ENCODE peak calls at places on chromosome 16, in seven cellular contexts. I is GM12878, W is stomach, L is choroid plexus epithelial cell, P is heart left ventricle, U is MM.1S, J is cardiac muscle cell. A is an unnamed sample.

GRCh38 chr16:70442344-70442743 is 3.4 kb upstream of the ST3GAL2 start:
- DNase-seq in I (no peak), W (no peak), L (no peak), P (no peak), U (no peak), J (no peak), A (no peak)

GRCh38 chr16:81636298-81636960 is 142.7 kb upstream of the PLCG2 start:
- DNase-seq in I (no peak), W (no peak), L (peak), P (no peak), U (no peak), J (no peak), A (no peak)

GRCh38 chr16:64773638-64774037 is 348.2 kb downstream of the CDH11 start:
- DNase-seq in I (no peak), W (no peak), L (no peak), P (no peak), U (no peak), J (no peak), A (no peak)

GRCh38 chr16:53090591-53091507 is 36.1 kb downstream of the CHD9 start:
- DNase-seq in I (peak), W (peak), L (peak), P (peak), U (peak), J (peak), A (peak)

GRCh38 chr16:68287276-68288251 is 23.2 kb downstream of the SLC7A6OS start:
- DNase-seq in I (no peak), W (no peak), L (peak), P (peak), U (no peak), J (peak), A (peak)

GRCh38 chr16:82160226-82160625 is 9.8 kb downstream of the MPHOSPH6 start:
- DNase-seq in I (no peak), W (no peak), L (no peak), P (no peak), U (no peak), J (no peak), A (peak)

GRCh38 chr16:22348296-22348695 is 26.1 kb downstream of the CDR2 start:
- DNase-seq in I (no peak), W (no peak), L (no peak), P (no peak), U (no peak), J (no peak), A (no peak)

GRCh38 chr16:56355786-56356275 is 69.5 kb downstream of the AMFR start:
- DNase-seq in I (no peak), W (peak), L (peak), P (no peak), U (no peak), J (peak), A (no peak)

GRCh38 chr16:86865866-86866675 is 287.7 kb downstream of the FOXL1 start:
- DNase-seq in I (no peak), W (no peak), L (no peak), P (peak), U (no peak), J (no peak), A (peak)

GRCh38 chr16:35208001-35208935 is 1748.9 kb downstream of the TP53TG3F start:
- DNase-seq in I (no peak), W (no peak), L (no peak), P (no peak), U (no peak), J (no peak), A (no peak)

GRCh38 chr16:83727018-83727417 is 80.8 kb upstream of the HSBP1 start:
- DNase-seq in I (no peak), W (no peak), L (peak), P (no peak), U (no peak), J (peak), A (peak)

GRCh38 chr16:28062261-28063046 is 1.1 kb downstream of the GSG1L start:
- DNase-seq in I (no peak), W (no peak), L (no peak), P (no peak), U (no peak), J (no peak), A (no peak)

GRCh38 chr16:70508752-70509151 is 14.6 kb downstream of the COG4 start:
- DNase-seq in I (no peak), W (no peak), L (peak), P (no peak), U (peak), J (peak), A (peak)

GRCh38 chr16:86516618-86517003 is 6.3 kb downstream of the FOXF1 start:
- DNase-seq in I (no peak), W (no peak), L (peak), P (no peak), U (no peak), J (peak), A (peak)

GRCh38 chr16:29231231-29231630 is 175.3 kb downstream of the NPIPB11 start:
- DNase-seq in I (no peak), W (no peak), L (peak), P (no peak), U (no peak), J (peak), A (no peak)

GRCh38 chr16:77273-77806 is 685 bp upstream of the MPG start:
- DNase-seq in I (no peak), W (peak), L (peak), P (peak), U (peak), J (peak), A (peak)

GRCh38 chr16:28192811-28193529 is 18.8 kb downstream of the XPO6 start:
- DNase-seq in I (no peak), W (peak), L (no peak), P (no peak), U (no peak), J (no peak), A (no peak)

GRCh38 chr16:15993946-15994665 is 44.7 kb downstream of the ABCC1 start:
- DNase-seq in I (no peak), W (no peak), L (peak), P (peak), U (no peak), J (peak), A (no peak)

GRCh38 chr16:84535408-84535807 is 30.9 kb upstream of the MEAK7 start:
- DNase-seq in I (no peak), W (no peak), L (no peak), P (no peak), U (no peak), J (no peak), A (no peak)

GRCh38 chr16:77531741-77532140 is 96.9 kb upstream of the ADAMTS18 start:
- DNase-seq in I (no peak), W (no peak), L (peak), P (no peak), U (no peak), J (peak), A (peak)

GRCh38 chr16:85227924-85228462 is 115.7 kb upstream of the CIBAR2 start:
- DNase-seq in I (no peak), W (no peak), L (peak), P (no peak), U (no peak), J (peak), A (peak)

GRCh38 chr16:56628486-56629035 is 3.0 kb downstream of the MT1E start:
- DNase-seq in I (no peak), W (no peak), L (peak), P (no peak), U (no peak), J (no peak), A (no peak)

GRCh38 chr16:57960310-57960709 is 10.6 kb downstream of the CNGB1 start:
- DNase-seq in I (no peak), W (no peak), L (no peak), P (no peak), U (no peak), J (no peak), A (no peak)

GRCh38 chr16:4947722-4948503 is 10.2 kb upstream of the SEC14L5 start:
- DNase-seq in I (no peak), W (no peak), L (peak), P (no peak), U (no peak), J (peak), A (peak)

GRCh38 chr16:49675417-49675816 is 180.5 kb downstream of the ZNF423 start:
- DNase-seq in I (no peak), W (no peak), L (no peak), P (no peak), U (no peak), J (no peak), A (no peak)

GRCh38 chr16:72172105-72173034 is at the start of gene PMFBP1:
- DNase-seq in I (peak), W (no peak), L (peak), P (peak), U (peak), J (peak), A (peak)

GRCh38 chr16:10938321-10938720 is 3.9 kb downstream of the DEXI start:
- DNase-seq in I (no peak), W (no peak), L (no peak), P (peak), U (no peak), J (no peak), A (no peak)
- H3K4me3 ChIP-seq in I (peak), W (peak), L (no peak), P (peak), U (no peak), J (no peak), A (no peak)

DNA sequence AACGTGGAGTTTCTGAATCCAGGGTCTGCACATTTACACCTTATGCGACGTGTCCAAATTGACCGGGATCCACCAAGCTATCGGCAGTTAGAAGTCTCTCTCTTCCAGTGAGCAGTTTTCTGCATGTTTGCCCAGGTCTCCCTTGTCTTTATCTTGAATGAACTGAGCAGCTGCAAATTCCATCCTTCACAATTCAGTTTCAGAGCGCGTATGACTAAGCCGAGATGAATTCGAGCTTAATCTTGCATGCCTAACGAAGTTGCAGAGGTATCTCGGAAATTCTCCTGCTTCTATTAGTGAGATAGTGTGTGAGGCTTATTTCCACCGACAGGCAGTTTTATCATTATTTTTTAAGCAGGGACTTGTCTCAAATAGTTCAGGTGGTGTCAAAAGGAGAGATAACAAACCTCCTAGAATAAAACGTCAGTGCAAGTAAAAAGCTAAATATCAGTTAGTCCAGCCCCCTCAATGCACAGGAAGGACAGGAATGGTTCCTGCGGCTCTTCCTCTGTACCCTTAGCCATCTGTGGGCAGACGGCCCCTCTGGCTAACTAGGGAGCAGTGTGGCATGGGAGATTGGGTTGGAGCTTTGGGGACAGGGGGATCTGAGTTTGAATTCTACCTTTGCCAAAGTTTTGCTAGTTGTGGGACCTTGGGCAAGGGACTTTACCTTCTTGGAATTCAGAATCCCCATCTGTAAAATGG is 93.0 kb upstream of the GPR139 start:
- DNase-seq in I (no peak), W (no peak), L (no peak), P (no peak), U (no peak), J (peak), A (no peak)
- H3K4me3 ChIP-seq in I (no peak), W (no peak), L (no peak), P (no peak), U (no peak), J (no peak), A (no peak)

GRCh38 chr16:9821970-9822369 is 360.3 kb downstream of the GRIN2A start:
- DNase-seq in I (no peak), W (no peak), L (no peak), P (no peak), U (no peak), J (no peak), A (no peak)
- H3K4me3 ChIP-seq in I (no peak), W (no peak), L (no peak), P (no peak), U (no peak), J (no peak), A (no peak)

DNA sequence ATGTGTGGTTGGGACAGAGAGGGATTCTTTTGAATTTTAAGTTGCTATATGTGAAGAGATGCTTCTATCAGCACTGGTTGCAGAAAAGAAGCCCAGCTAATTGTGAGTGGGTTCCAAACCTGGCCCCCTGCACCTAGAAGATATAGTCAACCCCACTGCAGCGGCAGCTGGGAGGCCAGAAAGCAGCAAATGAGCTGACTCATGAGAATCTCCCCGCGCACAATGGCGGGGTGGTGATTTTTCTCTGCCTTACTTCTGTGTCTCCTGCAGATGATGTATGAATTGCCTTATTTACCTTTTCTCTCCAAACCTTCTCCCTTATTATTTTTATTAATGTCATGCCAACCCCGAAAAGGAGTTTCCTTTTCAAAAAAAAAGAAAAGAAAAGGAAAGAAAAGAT is 89.7 kb downstream of the MAF start:
- DNase-seq in I (no peak), W (no peak), L (no peak), P (no peak), U (no peak), J (no peak), A (no peak)
- H3K4me3 ChIP-seq in I (no peak), W (no peak), L (no peak), P (no peak), U (no peak), J (no peak), A (no peak)

GRCh38 chr16:2160915-2161551 is 5.5 kb downstream of the TRAF7 start:
- DNase-seq in I (no peak), W (peak), L (peak), P (peak), U (no peak), J (peak), A (peak)

GRCh38 chr16:2165861-2166260 is 10.3 kb downstream of the TRAF7 start:
- DNase-seq in I (no peak), W (no peak), L (no peak), P (no peak), U (no peak), J (no peak), A (no peak)

GRCh38 chr16:2163211-2163881 is 7.8 kb downstream of the TRAF7 start:
- DNase-seq in I (no peak), W (peak), L (no peak), P (no peak), U (no peak), J (no peak), A (no peak)

GRCh38 chr16:2161911-2162310 is 6.3 kb downstream of the TRAF7 start:
- DNase-seq in I (no peak), W (no peak), L (no peak), P (no peak), U (no peak), J (no peak), A (no peak)

DNA sequence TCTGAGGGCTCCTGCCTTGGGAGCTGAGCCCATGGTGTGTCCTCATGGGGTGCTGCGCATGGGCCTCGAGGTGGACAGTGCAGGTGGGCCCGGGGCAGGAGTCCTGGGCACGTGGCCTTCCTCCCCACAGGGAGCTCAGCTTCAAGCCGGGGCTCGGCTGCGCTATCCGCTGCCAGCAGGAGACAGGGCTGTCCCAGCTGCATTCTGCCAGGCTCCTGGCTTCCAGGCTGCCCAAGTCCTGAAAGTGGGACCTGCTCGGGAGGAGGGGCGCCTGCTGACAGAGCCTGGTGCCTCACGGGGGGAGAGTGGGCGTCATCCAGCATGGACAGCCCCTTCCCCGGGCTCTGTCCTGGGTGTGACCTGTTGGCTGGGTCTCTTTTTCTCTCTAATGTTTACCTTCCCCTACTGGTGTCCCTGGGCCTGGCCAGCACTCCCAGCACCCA is 7.1 kb downstream of the TRAF7 start:
- DNase-seq in I (no peak), W (no peak), L (no peak), P (no peak), U (no peak), J (no peak), A (no peak)
- H3K4me3 ChIP-seq in I (no peak), W (no peak), L (no peak), P (no peak), U (no peak), J (no peak), A (no peak)

GRCh38 chr16:30561212-30561816 is 3.1 kb upstream of the ZNF764 start:
- DNase-seq in I (no peak), W (peak), L (no peak), P (peak), U (no peak), J (no peak), A (no peak)
- H3K4me3 ChIP-seq in I (peak), W (peak), L (peak), P (peak), U (peak), J (no peak), A (peak)

DNA sequence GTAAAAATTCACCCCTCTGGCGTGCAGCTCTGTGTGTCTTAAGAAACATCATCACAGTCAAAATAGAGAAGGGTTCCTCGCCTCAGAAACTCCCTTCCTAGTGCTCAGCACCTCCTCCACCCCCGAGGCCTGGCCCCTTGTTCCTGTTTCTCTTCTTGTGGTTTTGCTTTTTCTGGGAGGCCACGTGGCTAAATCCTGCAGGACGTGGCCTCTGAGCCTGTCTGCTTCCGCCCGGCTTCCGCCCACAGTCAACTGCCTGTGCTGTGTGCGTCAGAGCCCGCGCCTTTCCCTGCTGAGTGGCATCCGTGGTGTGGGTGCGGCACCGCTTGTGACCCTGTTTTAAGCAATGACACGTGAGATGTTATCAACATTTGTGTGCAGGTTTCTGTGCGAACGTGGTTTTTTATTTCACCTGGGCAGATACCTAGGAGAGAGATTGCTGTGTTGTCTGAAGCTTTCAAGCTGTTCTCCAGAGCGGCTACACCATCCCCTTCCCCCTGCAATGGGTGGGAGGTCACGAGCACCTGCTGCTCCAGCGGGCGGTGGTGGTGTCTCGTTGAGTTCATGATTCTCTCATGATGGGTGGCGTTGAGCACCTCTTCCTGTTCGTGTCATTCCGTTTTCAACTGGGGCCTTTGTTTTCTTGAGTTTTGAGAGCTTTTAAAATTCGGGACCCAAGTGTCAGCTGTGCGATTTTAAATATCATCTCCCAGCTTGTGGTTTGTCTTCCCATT is 21.7 kb downstream of the ACSF3 start:
- DNase-seq in I (peak), W (peak), L (peak), P (peak), U (peak), J (peak), A (peak)
- H3K4me3 ChIP-seq in I (peak), W (peak), L (no peak), P (no peak), U (peak), J (no peak), A (no peak)

DNA sequence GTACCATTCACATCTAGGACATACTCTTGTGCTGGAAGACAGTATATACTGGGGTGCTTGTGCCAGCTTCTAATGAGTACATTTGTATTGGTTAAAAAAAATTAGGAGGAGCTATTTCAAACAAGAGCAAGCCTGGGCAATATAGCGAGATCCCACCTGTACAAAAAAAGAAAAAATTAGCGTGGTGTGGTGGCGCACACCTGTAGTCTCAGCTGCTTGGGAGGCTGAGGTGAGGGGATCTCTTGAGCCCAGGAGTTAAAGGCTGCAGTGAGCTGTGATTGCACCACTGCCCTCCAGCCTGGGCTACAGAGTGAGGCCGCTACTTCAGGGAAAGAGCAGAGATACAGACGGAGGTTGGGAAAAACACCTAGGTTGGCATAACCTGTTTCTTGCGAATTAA is 1.2 kb downstream of the MRTFB start:
- DNase-seq in I (no peak), W (no peak), L (no peak), P (no peak), U (no peak), J (no peak), A (no peak)
- H3K4me3 ChIP-seq in I (peak), W (peak), L (peak), P (peak), U (peak), J (peak), A (peak)

A was measured in fibroblast of villous mesenchyme.